ENCODE peak calls at places on chromosomes 5 and 9, in ten cellular contexts. J, O, I, T, R, W, M, X, K and C are unnamed samples.

GRCh38 chr5:126220725-126221124 is 202.5 kb upstream of the GRAMD2B start:
- ATAC-seq in J (no peak), O (no peak), I (peak; percentile 44), T (no peak), R (no peak), W (no peak), M (no peak), X (peak; percentile 82), K (no peak), C (no peak)

GRCh38 chr5:36839479-36839878 is 37.1 kb upstream of the NIPBL start:
- ATAC-seq in J (no peak), O (peak; percentile 63), I (no peak), T (no peak), R (no peak), W (no peak), M (no peak), X (no peak), K (no peak), C (no peak)

GRCh38 chr5:150670275-150670960 is 9.4 kb downstream of the MYOZ3 start:
- ATAC-seq in J (no peak), O (no peak), I (no peak), T (no peak), R (no peak), W (no peak), M (no peak), X (no peak), K (no peak), C (no peak)

GRCh38 chr5:35538198-35538931 is 79.3 kb upstream of the SPEF2 start:
- ATAC-seq in J (no peak), O (no peak), I (no peak), T (no peak), R (no peak), W (no peak), M (no peak), X (no peak), K (no peak), C (no peak)

GRCh38 chr9:81601639-81602623 is 87.4 kb downstream of the TLE1 start:
- ATAC-seq in J (peak; percentile 74), O (no peak), I (no peak), T (no peak), R (no peak), W (peak; percentile 40), M (no peak), X (no peak), K (no peak), C (peak; percentile 15)

GRCh38 chr5:53453898-53454837 is 26.3 kb upstream of the FST start:
- ATAC-seq in J (no peak), O (no peak), I (no peak), T (no peak), R (no peak), W (no peak), M (no peak), X (no peak), K (no peak), C (no peak)

GRCh38 chr9:14533867-14534650 is 159.2 kb downstream of the ZDHHC21 start:
- ATAC-seq in J (no peak), O (no peak), I (no peak), T (no peak), R (no peak), W (no peak), M (no peak), X (peak; percentile 18), K (peak; percentile 11), C (no peak)

GRCh38 chr5:65213921-65214525 is 267.7 kb downstream of the ADAMTS6 start:
- ATAC-seq in J (no peak), O (peak; percentile 54), I (peak; percentile 50), T (no peak), R (no peak), W (peak; percentile 88), M (no peak), X (no peak), K (peak; percentile 52), C (no peak)

GRCh38 chr5:116482394-116482793 is 92.2 kb downstream of the SEMA6A start:
- ATAC-seq in J (no peak), O (no peak), I (no peak), T (no peak), R (no peak), W (no peak), M (no peak), X (no peak), K (no peak), C (no peak)

GRCh38 chr9:129876815-129877214 is 41.6 kb downstream of the USP20 start:
- ATAC-seq in J (no peak), O (no peak), I (no peak), T (no peak), R (no peak), W (no peak), M (no peak), X (no peak), K (no peak), C (no peak)

GRCh38 chr9:124214116-124214515 is 43.6 kb upstream of the NEK6 start:
- ATAC-seq in J (no peak), O (no peak), I (no peak), T (no peak), R (no peak), W (no peak), M (no peak), X (no peak), K (peak; percentile 31), C (no peak)

GRCh38 chr5:168455201-168455600 is 31.1 kb upstream of the RARS1 start:
- ATAC-seq in J (no peak), O (no peak), I (no peak), T (no peak), R (no peak), W (peak; percentile 12), M (no peak), X (no peak), K (peak; percentile 15), C (no peak)

GRCh38 chr9:108259917-108260675 is 595.7 kb downstream of the ACTL7B start:
- ATAC-seq in J (no peak), O (no peak), I (no peak), T (no peak), R (no peak), W (no peak), M (no peak), X (no peak), K (no peak), C (peak; percentile 78)

GRCh38 chr9:135906291-135907005 is 898 bp downstream of the CAMSAP1 start:
- ATAC-seq in J (no peak), O (peak; percentile 11), I (no peak), T (no peak), R (peak; percentile 6), W (peak; percentile 40), M (no peak), X (no peak), K (no peak), C (no peak)

GRCh38 chr9:94600715-94601114 is 7.1 kb upstream of the FBP2 start:
- ATAC-seq in J (no peak), O (no peak), I (no peak), T (no peak), R (no peak), W (no peak), M (no peak), X (no peak), K (no peak), C (no peak)

GRCh38 chr5:112077180-112077579 is 320.2 kb upstream of the NREP start:
- ATAC-seq in J (no peak), O (no peak), I (no peak), T (no peak), R (no peak), W (no peak), M (no peak), X (no peak), K (no peak), C (no peak)

GRCh38 chr5:110590187-110590586 is 136.3 kb downstream of the TMEM232 start:
- ATAC-seq in J (no peak), O (peak; percentile 66), I (no peak), T (no peak), R (no peak), W (peak; percentile 62), M (peak; percentile 39), X (no peak), K (no peak), C (no peak)

GRCh38 chr5:77389746-77390145 is 102.4 kb downstream of the WDR41 start:
- ATAC-seq in J (no peak), O (no peak), I (no peak), T (no peak), R (no peak), W (no peak), M (no peak), X (no peak), K (no peak), C (no peak)